ENCODE peak calls at places on chromosomes 11 and 22, in six cellular contexts. A is activated gamma-delta T cell treated with Interleukin-2 at 50 U/mL for 16 hours, T is AML-193, S is DMS 273 treated with DMSO at 0.1 percent for 48 hours, J is endothelial cell, G is KBM-7. D is an unnamed sample.

GRCh38 chr11:69644071-69644961 is 3.4 kb downstream of the CCND1 start:
- DNase-seq in T (no peak), J (no peak), S (no peak), G (no peak), A (no peak), D (peak; percentile 83)

GRCh38 chr11:124643042-124643604 is 20.5 kb downstream of the TBRG1 start:
- DNase-seq in T (no peak), G (no peak), A (no peak), S (no peak), J (no peak), D (no peak)

GRCh38 chr22:42188808-42189447 is 58.3 kb upstream of the CYP2D6 start:
- DNase-seq in G (peak; percentile 13), S (no peak), A (no peak), T (no peak), J (no peak), D (peak; percentile 80)

GRCh38 chr11:67278135-67278938 is 10.8 kb upstream of the ANKRD13D start:
- DNase-seq in A (no peak), S (no peak), G (no peak), T (no peak), J (no peak), D (no peak)

GRCh38 chr11:57775474-57775873 is 13.9 kb downstream of the CTNND1 start:
- DNase-seq in T (no peak), J (no peak), G (no peak), S (no peak), A (no peak), D (no peak)

GRCh38 chr11:79101736-79102135 is 339.1 kb downstream of the TENM4 start:
- DNase-seq in S (peak; percentile 47), G (no peak), J (no peak), T (no peak), A (no peak), D (no peak)

GRCh38 chr22:39135092-39135896 is 17.2 kb downstream of the CBX7 start:
- DNase-seq in G (peak; percentile 63), T (no peak), S (no peak), J (peak; percentile 88), A (peak; percentile 49), D (peak; percentile 54)

GRCh38 chr11:17171916-17172315 is 35.9 kb downstream of the PIK3C2A start:
- DNase-seq in J (no peak), T (no peak), G (no peak), S (no peak), A (no peak), D (no peak)

GRCh38 chr22:49566693-49567092 is 261.0 kb downstream of the BRD1 start:
- DNase-seq in J (no peak), S (no peak), A (no peak), T (no peak), G (no peak), D (no peak)

GRCh38 chr22:50730013-50730891 is 7.8 kb upstream of the ACR start:
- DNase-seq in S (no peak), G (no peak), T (no peak), A (no peak), J (no peak), D (no peak)

GRCh38 chr11:100576044-100577021 is 110.8 kb upstream of the ARHGAP42 start:
- DNase-seq in G (peak; percentile 47), A (no peak), T (peak; percentile 20), J (peak; percentile 30), S (peak; percentile 5), D (peak; percentile 46)

GRCh38 chr22:20434773-20435172 is 2.9 kb downstream of the SCARF2 start:
- DNase-seq in S (no peak), A (no peak), G (no peak), T (no peak), J (no peak), D (no peak)

GRCh38 chr11:131644204-131644603 is 273.8 kb downstream of the NTM start:
- DNase-seq in T (no peak), A (no peak), G (no peak), S (no peak), J (no peak), D (no peak)

GRCh38 chr22:37880668-37881440 is 25.2 kb upstream of the MICALL1 start:
- DNase-seq in T (no peak), S (no peak), J (no peak), G (no peak), A (no peak), D (no peak)

GRCh38 chr22:49966041-49966715 is 5.6 kb downstream of the PIM3 start:
- DNase-seq in T (no peak), G (no peak), S (no peak), J (peak; percentile 6), A (peak; percentile 3), D (no peak)